ENCODE peak calls at places on chromosomes 16 and 17, in five cellular contexts. B, T, O, Y and F are unnamed samples.

GRCh38 chr16:4111748-4112696 is 4.2 kb downstream of the ADCY9 start:
- DNase-seq in T (no peak), O (no peak), Y (no peak), B (no peak), F (peak)

GRCh38 chr16:50195276-50195675 is 42.2 kb downstream of the TENT4B start:
- DNase-seq in O (no peak), Y (no peak), B (no peak), T (no peak), F (peak)

GRCh38 chr17:72135546-72136325 is 14.9 kb downstream of the SOX9 start:
- DNase-seq in Y (no peak), B (no peak), T (no peak), O (no peak), F (no peak)

GRCh38 chr16:49810769-49811315 is 45.1 kb downstream of the ZNF423 start:
- DNase-seq in O (no peak), B (no peak), Y (no peak), T (no peak), F (no peak)

GRCh38 chr16:89805136-89805905 is 11.1 kb downstream of the FANCA start:
- DNase-seq in B (no peak), T (no peak), Y (no peak), O (no peak), F (peak)

GRCh38 chr16:67240506-67240905 is 6.8 kb downstream of the FHOD1 start:
- DNase-seq in T (no peak), O (peak), Y (no peak), B (no peak), F (peak)

GRCh38 chr16:14427371-14427948 is 202.6 kb downstream of the PARN start:
- DNase-seq in T (no peak), B (no peak), O (no peak), Y (no peak), F (no peak)

GRCh38 chr16:19853973-19854876 is 30.4 kb downstream of the GPRC5B start:
- DNase-seq in O (no peak), Y (no peak), B (no peak), T (no peak), F (no peak)

GRCh38 chr16:19678804-19679203 is 39.2 kb downstream of the KNOP1 start:
- DNase-seq in O (no peak), T (no peak), Y (no peak), B (no peak), F (no peak)

GRCh38 chr16:8853611-8854010 is 15.2 kb downstream of the CARHSP1 start:
- DNase-seq in T (no peak), O (no peak), B (no peak), Y (no peak), F (peak)

GRCh38 chr17:80008383-80008840 is 27.3 kb downstream of the TBC1D16 start:
- DNase-seq in O (peak), B (no peak), T (no peak), Y (peak), F (peak)

GRCh38 chr17:307741-308507 is 44.7 kb downstream of the RPH3AL start:
- DNase-seq in B (no peak), Y (peak), T (no peak), O (peak), F (no peak)

GRCh38 chr17:65362826-65363225 is 198.6 kb downstream of the AXIN2 start:
- DNase-seq in O (no peak), Y (no peak), T (no peak), B (no peak), F (peak)

GRCh38 chr16:27195941-27196595 is 7.3 kb upstream of the KDM8 start:
- DNase-seq in B (no peak), Y (no peak), T (no peak), O (no peak), F (no peak)

GRCh38 chr17:63364387-63364786 is 81.7 kb downstream of the CYB561 start:
- DNase-seq in B (no peak), T (no peak), Y (no peak), O (no peak), F (peak)

GRCh38 chr17:924711-925480 is 54.7 kb downstream of the NXN start:
- DNase-seq in B (no peak), Y (no peak), T (no peak), O (no peak), F (no peak)

GRCh38 chr17:74206332-74206818 is 2.9 kb downstream of the RPL38 start:
- DNase-seq in O (no peak), Y (no peak), T (no peak), B (no peak), F (no peak)

GRCh38 chr17:57033296-57033695 is 51.8 kb upstream of the AKAP1 start:
- DNase-seq in B (no peak), Y (peak), T (no peak), O (peak), F (no peak)

GRCh38 chr16:65740716-65741115 is 618.9 kb upstream of the CDH11 start:
- DNase-seq in O (no peak), T (no peak), B (no peak), Y (no peak), F (peak)

GRCh38 chr17:40093580-40094201 is 6.7 kb downstream of the NR1D1 start:
- DNase-seq in Y (no peak), O (peak), T (no peak), B (no peak), F (no peak)
- H3K4me3 ChIP-seq in Y (no peak), O (peak), T (no peak), B (no peak), F (no peak)

GRCh38 chr16:400061-400540 is 1.6 kb upstream of the DECR2 start:
- DNase-seq in O (no peak), B (no peak), Y (no peak), T (no peak), F (no peak)
- H3K4me3 ChIP-seq in O (peak), B (no peak), Y (no peak), T (peak), F (no peak)

DNA sequence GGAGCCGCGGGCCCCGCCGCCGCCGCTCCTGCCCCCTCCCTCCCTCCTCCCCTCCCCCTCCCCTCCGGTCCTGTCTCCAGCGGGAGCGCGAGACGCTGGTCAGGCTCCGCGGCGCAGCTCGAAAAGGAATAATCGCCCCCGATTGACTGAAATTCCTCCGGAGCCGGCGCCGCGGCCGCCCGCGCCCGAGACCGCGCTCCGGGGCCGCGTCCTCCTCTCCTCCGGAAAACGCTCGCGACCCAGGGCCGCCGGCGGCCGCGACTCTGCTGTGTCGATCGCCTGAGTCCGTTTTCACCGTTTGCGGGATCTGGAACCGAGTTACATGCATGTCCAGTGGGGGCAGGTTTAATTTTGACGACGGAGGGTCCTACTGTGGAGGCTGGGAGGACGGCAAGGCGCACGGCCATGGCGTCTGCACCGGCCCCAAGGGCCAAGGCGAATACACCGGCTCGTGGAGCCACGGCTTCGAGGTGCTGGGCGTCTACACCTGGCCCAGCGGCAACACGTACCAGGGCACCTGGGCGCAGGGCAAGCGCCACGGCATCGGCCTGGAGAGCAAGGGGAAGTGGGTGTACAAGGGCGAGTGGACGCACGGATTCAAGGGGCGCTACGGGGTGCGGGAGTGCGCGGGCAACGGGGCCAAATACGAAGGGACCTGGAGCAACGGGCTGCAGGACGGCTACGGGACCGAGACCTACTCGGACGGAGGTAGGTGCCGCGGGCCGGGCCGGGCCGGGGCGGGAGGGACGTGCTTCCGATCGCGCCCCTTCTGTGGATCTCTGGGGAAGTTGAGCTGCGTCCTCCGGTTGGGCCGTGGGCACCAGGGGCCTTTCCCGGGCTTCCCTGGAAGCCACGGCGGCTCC is 744 bp downstream of the JPH3 start:
- DNase-seq in O (no peak), T (no peak), B (no peak), Y (no peak), F (no peak)
- H3K4me3 ChIP-seq in O (no peak), T (peak), B (no peak), Y (no peak), F (peak)

DNA sequence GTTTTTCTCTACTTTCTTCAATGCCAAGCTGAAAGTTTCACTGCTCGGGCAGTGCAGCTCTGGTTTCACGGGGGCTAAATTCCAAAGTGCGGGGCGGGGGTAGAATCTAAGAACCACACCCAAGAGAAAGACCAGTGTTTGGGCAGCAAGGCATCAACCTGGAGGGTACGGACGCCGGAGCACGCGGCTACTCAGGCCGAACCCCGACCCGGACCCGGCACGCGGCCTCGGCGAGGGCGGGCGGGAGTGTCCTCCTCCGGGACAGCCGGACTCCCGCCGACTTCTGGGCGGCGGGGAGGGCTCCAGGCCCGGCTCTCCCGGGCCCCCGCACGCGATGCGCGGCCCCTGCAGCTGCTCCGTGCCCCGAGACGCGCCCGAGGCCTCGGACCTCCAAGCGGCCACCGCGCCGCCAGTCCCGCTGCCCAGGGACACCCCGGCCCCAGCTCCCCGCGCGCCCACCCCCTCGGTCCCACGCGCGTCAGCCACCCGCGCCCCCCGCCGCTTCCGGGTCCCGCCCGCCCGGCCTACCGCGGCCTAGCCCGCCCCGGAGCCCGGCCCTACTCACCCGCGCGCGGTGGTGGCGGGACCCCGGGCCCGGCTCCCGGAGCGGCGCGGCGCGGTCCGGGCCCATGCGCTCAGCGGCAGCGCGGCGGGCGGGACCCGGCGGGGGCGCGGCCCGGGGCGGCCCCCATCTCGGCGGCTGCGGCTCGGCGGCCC is 561 bp downstream of the AXIN1 start:
- DNase-seq in O (no peak), Y (peak), T (no peak), B (no peak), F (no peak)
- H3K4me3 ChIP-seq in O (peak), Y (no peak), T (peak), B (peak), F (peak)

GRCh38 chr17:50661795-50662391 is 27.2 kb downstream of the ABCC3 start:
- DNase-seq in O (no peak), T (no peak), B (peak), Y (peak), F (peak)

GRCh38 chr17:50660042-50660886 is 25.6 kb downstream of the ABCC3 start:
- DNase-seq in Y (no peak), O (peak), B (no peak), T (no peak), F (peak)

GRCh38 chr17:50660887-50661345 is 26.2 kb downstream of the ABCC3 start:
- DNase-seq in O (no peak), T (no peak), Y (no peak), B (no peak), F (no peak)

GRCh38 chr17:50662632-50663225 is 28.0 kb downstream of the ABCC3 start:
- DNase-seq in T (no peak), Y (no peak), O (no peak), B (no peak), F (no peak)

GRCh38 chr17:50661348-50661747 is 26.7 kb downstream of the ABCC3 start:
- DNase-seq in T (no peak), Y (no peak), B (no peak), O (no peak), F (no peak)
- H3K4me3 ChIP-seq in T (no peak), Y (no peak), B (no peak), O (no peak), F (no peak)

GRCh38 chr16:29943846-29944669 is 17.8 kb upstream of the TMEM219 start:
- DNase-seq in B (peak), O (no peak), Y (peak), T (no peak), F (peak)
- H3K4me3 ChIP-seq in B (no peak), O (no peak), Y (no peak), T (no peak), F (no peak)

GRCh38 chr16:5925850-5926249 is 828.3 kb upstream of the EEF2KMT start:
- DNase-seq in T (no peak), Y (no peak), O (no peak), B (no peak), F (no peak)

DNA sequence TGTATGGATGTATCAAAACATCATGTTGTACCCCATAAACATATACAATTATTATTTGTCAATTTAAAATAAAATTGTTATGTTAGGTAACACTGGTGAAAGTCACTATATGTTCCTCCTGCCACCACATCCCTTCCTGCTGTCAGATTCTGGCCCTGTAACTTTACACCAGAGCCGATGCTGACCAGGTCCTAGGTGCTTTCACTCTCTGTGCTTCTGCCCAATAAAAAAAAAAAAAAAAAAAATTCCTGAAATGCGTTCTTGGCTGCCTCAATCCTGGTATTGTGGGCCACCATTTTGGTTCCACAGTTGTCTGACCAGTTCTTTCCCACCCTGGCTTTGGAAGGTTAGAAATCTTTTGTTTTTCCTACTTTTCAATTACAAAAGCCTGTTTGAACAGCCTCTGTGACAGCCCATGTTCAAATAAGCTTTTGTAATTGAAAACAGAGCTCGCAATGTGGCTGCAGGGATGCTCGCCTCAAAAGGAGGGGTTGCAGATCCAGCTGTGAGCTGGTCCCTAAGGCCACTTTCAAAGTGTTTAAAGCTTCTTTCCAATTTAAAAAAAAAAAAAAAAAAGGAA is 831.0 kb upstream of the EEF2KMT start:
- DNase-seq in O (no peak), T (no peak), Y (no peak), B (no peak), F (no peak)
- H3K4me3 ChIP-seq in O (no peak), T (no peak), Y (no peak), B (no peak), F (no peak)